ENCODE peak calls at places on chromosomes 3 and 15, in eight cellular contexts. M, D, K, A, P, J, Q and C are unnamed samples.

GRCh38 chr3:161310649-161311423 is 60.5 kb downstream of the SPTSSB start:
- DNase-seq in Q (no peak), A (no peak), D (no peak), J (no peak), P (no peak), M (no peak), K (peak), C (no peak)

GRCh38 chr3:158718490-158719170 is 13.6 kb downstream of the RARRES1 start:
- DNase-seq in D (peak), K (no peak), Q (no peak), J (peak), M (peak), A (no peak), P (no peak), C (no peak)

GRCh38 chr15:53710906-53711305 is 48.6 kb downstream of the WDR72 start:
- DNase-seq in K (no peak), A (no peak), J (no peak), M (no peak), D (no peak), P (no peak), Q (no peak), C (no peak)

GRCh38 chr15:61013146-61013545 is 216.0 kb downstream of the RORA start:
- DNase-seq in J (no peak), D (no peak), Q (no peak), M (no peak), K (no peak), P (no peak), A (no peak), C (no peak)

GRCh38 chr15:22243440-22244130 is 163.3 kb downstream of the OR4M2 start:
- DNase-seq in M (no peak), A (no peak), J (no peak), D (no peak), K (no peak), P (no peak), Q (no peak), C (no peak)

GRCh38 chr3:142366434-142366833 is 81.4 kb downstream of the XRN1 start:
- DNase-seq in M (no peak), D (peak), Q (no peak), P (no peak), K (no peak), J (peak), A (peak), C (peak)

GRCh38 chr15:98850991-98851776 is 156.4 kb downstream of the PGPEP1L start:
- DNase-seq in M (peak), D (peak), K (peak), P (peak), J (peak), Q (peak), A (peak), C (peak)

GRCh38 chr3:15794303-15794771 is 3.4 kb downstream of the ANKRD28 start:
- DNase-seq in Q (no peak), P (no peak), D (peak), A (no peak), M (peak), J (peak), K (no peak), C (peak)

GRCh38 chr15:74399511-74400312 is 32.3 kb upstream of the CYP11A1 start:
- DNase-seq in J (peak), A (no peak), M (peak), P (no peak), D (peak), Q (no peak), K (peak), C (no peak)

GRCh38 chr15:57334257-57334656 is 42.0 kb upstream of the CGNL1 start:
- DNase-seq in M (no peak), Q (peak), A (no peak), P (no peak), D (no peak), K (no peak), J (peak), C (no peak)

GRCh38 chr15:62482715-62483429 is 317.8 kb upstream of the C2CD4B start:
- DNase-seq in Q (peak), M (peak), P (no peak), A (no peak), J (peak), K (no peak), D (peak), C (no peak)